ENCODE peak calls at places on chromosomes 1 and 21, in eight cellular contexts. A, Z, M, U, W, O, K and R are unnamed samples. For H3K4me1, the result is how much of the 10 kb centered on the place peaks cover.

GRCh38 chr21:28605138-28605537 is 387.5 kb downstream of the LTN1 start:
- DNase-seq in W (no peak), U (no peak), A (no peak), M (no peak), K (no peak), O (no peak), Z (no peak), R (no peak)

GRCh38 chr1:9815150-9815549 is 8.6 kb downstream of the CLSTN1 start:
- DNase-seq in U (no peak), O (no peak), M (no peak), Z (no peak), A (no peak), W (no peak), K (no peak), R (no peak)

GRCh38 chr1:79259390-79260336 is 253.1 kb upstream of the ADGRL4 start:
- DNase-seq in M (no peak), U (no peak), Z (no peak), A (no peak), O (no peak), W (no peak), K (no peak), R (no peak)

GRCh38 chr1:157925419-157926166 is 67.9 kb upstream of the KIRREL1 start:
- DNase-seq in W (peak), K (no peak), Z (no peak), U (peak), A (no peak), M (no peak), O (no peak), R (no peak)

GRCh38 chr1:26787381-26787705 is 407 bp upstream of the PIGV start:
- DNase-seq in U (no peak), A (no peak), Z (peak), O (no peak), K (no peak), W (no peak), M (peak), R (no peak)

GRCh38 chr1:49225464-49225863 is 448.8 kb upstream of the BEND5 start:
- DNase-seq in W (no peak), A (no peak), U (no peak), Z (peak), K (no peak), M (no peak), O (no peak), R (no peak)

GRCh38 chr1:55635856-55636255 is 420.7 kb upstream of the USP24 start:
- DNase-seq in A (no peak), K (no peak), U (no peak), O (no peak), M (no peak), Z (no peak), W (no peak), R (no peak)

GRCh38 chr1:1213153-1213918 is 617 bp downstream of the TNFRSF4 start:
- DNase-seq in K (peak), M (peak), Z (no peak), O (no peak), W (no peak), A (peak), U (peak), R (no peak)

GRCh38 chr1:232789660-232790059 is 15.6 kb upstream of the MAP10 start:
- DNase-seq in W (no peak), Z (no peak), O (no peak), A (no peak), K (no peak), M (no peak), U (no peak), R (no peak)

GRCh38 chr1:28740118-28740517 is 3.4 kb downstream of the YTHDF2 start:
- DNase-seq in Z (no peak), W (no peak), A (no peak), M (no peak), K (no peak), O (no peak), U (no peak), R (no peak)

GRCh38 chr1:88678405-88678804 is 5.7 kb upstream of the PKN2 start:
- DNase-seq in W (peak), M (no peak), O (no peak), A (no peak), U (no peak), K (no peak), Z (no peak), R (no peak)

GRCh38 chr1:233490488-233490887 is 123.4 kb upstream of the KCNK1 start:
- DNase-seq in K (no peak), A (no peak), O (no peak), U (no peak), W (no peak), M (no peak), Z (peak), R (no peak)

GRCh38 chr1:17909634-17910033 is 154.5 kb downstream of the ACTL8 start:
- DNase-seq in U (no peak), W (peak), A (peak), K (no peak), Z (peak), O (peak), M (no peak), R (no peak)

GRCh38 chr1:165056914-165057313 is 299.6 kb downstream of the LMX1A start:
- DNase-seq in M (no peak), O (no peak), W (no peak), Z (no peak), K (no peak), A (no peak), U (no peak), R (no peak)

GRCh38 chr21:38997051-38997450 is 186.2 kb downstream of the PSMG1 start:
- DNase-seq in A (no peak), W (no peak), M (no peak), Z (no peak), K (no peak), O (no peak), U (no peak), R (no peak)

GRCh38 chr1:100860397-100860991 is 34.1 kb downstream of the EXTL2 start:
- DNase-seq in M (no peak), K (no peak), U (no peak), A (no peak), O (no peak), W (no peak), Z (no peak), R (no peak)

GRCh38 chr1:226763741-226764264 is 24.7 kb upstream of the ITPKB start:
- DNase-seq in Z (no peak), U (no peak), K (no peak), M (peak), O (peak), A (no peak), W (no peak), R (peak)

GRCh38 chr21:37153935-37154350 is 80.9 kb downstream of the TTC3 start:
- DNase-seq in Z (peak), A (no peak), W (no peak), U (no peak), M (no peak), K (no peak), O (no peak), R (no peak)

GRCh38 chr1:214523124-214523824 is 28.1 kb downstream of the PTPN14 start:
- DNase-seq in U (no peak), Z (no peak), M (no peak), A (no peak), K (no peak), O (no peak), W (no peak), R (no peak)

GRCh38 chr1:210232524-210233215 is at the start of gene SERTAD4:
- DNase-seq in W (no peak), U (peak), M (no peak), A (no peak), K (peak), Z (peak), O (peak), R (no peak)

GRCh38 chr1:18955116-18955441 is 1.4 kb downstream of the IFFO2 start:
- DNase-seq in M (no peak), W (no peak), U (no peak), K (no peak), A (no peak), Z (no peak), O (no peak), R (no peak)
- H3K4me1 ChIP-seq in M (half or more), W (under half), U (half or more), K (half or more), A (half or more), Z (half or more), O (under half), R (under half)

GRCh38 chr1:21754583-21754982 is 28.4 kb downstream of the USP48 start:
- DNase-seq in K (no peak), M (no peak), W (no peak), O (no peak), U (no peak), A (no peak), Z (no peak), R (no peak)
- TF ChIP-seq CTCF in K (no peak), M (no peak), W (no peak), O (no peak), U (no peak), A (no peak), Z (no peak), R (no peak)

DNA sequence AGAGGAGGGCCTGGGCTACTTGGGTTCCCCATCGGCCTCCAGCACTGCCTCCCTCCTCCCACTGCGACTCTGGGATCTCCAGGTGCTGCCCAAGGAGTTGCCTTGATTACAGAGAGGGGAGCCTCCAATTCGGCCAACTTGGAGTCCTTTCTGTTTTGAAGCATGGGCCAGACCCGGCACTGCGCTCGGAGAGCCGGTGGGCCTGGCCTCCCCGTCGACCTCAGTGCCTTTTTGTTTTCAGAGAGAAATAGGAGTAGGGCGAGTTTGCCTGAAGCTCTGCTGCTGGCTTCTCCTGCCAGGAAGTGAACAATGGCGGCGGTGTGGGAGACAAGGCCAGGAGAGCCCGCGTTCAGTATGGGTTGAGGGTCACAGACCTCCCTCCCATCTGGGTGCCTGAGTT is 24.4 kb downstream of the EIF2D start:
- DNase-seq in W (no peak), M (no peak), U (no peak), K (no peak), Z (no peak), O (no peak), A (no peak), R (no peak)
- H3K27ac ChIP-seq in W (no peak), M (no peak), U (peak), K (no peak), Z (no peak), O (no peak), A (peak), R (peak)

GRCh38 chr1:154952664-154953063 is 3.2 kb downstream of the PBXIP1 start:
- DNase-seq in W (no peak), M (no peak), U (no peak), Z (no peak), K (no peak), A (no peak), O (no peak), R (no peak)

GRCh38 chr1:154954541-154954940 is 1.4 kb downstream of the PBXIP1 start:
- DNase-seq in W (no peak), U (no peak), M (no peak), Z (no peak), A (no peak), O (no peak), K (no peak), R (no peak)

GRCh38 chr1:154955039-154955717 is 721 bp downstream of the PBXIP1 start:
- DNase-seq in A (peak), K (no peak), U (no peak), Z (peak), W (peak), M (peak), O (peak), R (no peak)

GRCh38 chr1:154951901-154952657 is 3.8 kb downstream of the PBXIP1 start:
- DNase-seq in M (peak), U (no peak), A (peak), W (no peak), Z (no peak), O (no peak), K (no peak), R (no peak)

GRCh38 chr1:154953611-154954038 is 2.3 kb downstream of the PBXIP1 start:
- DNase-seq in U (no peak), W (no peak), O (no peak), M (no peak), Z (no peak), A (peak), K (no peak), R (no peak)
- H3K4me1 ChIP-seq in U (half or more), W (under half), O (under half), M (half or more), Z (under half), A (half or more), K (half or more), R (under half)

DNA sequence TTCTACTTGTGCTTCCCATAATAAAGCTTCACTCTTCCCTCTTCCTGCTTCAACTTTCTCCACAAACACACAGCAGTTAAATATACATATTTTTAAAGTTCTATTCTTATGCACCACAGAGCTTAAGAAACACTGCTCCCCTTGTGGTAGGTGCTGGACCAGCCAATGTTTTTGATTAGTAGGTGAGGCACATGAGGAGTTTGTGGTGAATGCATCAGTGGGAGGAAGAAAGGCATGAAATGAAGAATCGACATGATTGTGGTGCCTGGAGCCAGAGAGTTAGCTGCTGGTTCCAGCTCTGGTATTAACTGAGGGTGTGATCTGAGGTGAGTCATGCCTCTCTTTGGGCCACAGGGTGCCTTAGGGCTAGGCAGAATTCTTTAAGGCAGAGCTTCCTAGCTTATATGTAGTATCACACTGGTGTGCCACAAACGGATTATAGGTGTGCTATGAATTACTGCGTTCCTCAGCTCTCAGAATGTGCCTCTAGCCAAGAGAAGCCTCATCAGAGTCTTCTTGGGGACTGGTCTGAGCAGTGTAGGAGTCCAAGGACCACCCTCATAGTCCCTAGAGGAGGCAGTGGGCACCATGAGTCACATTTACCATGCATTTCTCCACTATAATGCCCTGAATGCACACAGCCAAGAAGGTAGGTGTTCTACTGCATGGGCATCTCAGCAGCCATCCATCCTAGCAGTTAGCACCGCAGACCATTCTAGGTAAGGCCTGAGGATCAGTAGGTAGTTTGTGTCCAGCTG is 97.4 kb upstream of the SGIP1 start:
- DNase-seq in Z (no peak), A (no peak), W (no peak), O (no peak), U (no peak), K (no peak), M (peak), R (no peak)
- TF ChIP-seq CTCF in Z (no peak), A (no peak), W (no peak), O (peak), U (no peak), K (peak), M (peak), R (peak)

DNA sequence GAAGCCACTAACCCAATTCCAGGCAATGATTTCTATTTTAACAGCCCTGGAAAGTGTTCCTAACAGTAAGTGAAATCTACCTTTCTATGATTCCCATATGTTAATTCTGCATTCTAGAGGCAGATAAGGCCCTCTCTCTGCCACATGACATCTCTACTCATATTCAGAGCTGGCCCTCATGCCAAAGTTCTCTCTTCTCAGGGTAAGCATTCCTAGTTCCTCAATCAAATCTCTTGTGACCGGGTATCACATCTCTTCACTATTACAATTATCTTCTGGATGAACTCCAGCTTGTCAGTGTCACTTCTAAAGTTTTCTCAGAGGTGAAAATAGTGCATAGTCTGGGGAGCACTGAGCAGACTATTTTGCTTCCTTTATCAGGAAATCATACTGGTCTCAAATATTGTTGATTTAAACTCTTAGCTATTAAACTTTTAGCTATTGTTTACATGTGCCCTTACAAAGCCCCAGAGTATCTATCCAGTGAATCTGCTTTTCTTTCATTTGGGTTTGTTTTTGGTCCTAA is 66.4 kb upstream of the TNFSF18 start:
- DNase-seq in O (no peak), K (no peak), U (no peak), A (no peak), Z (no peak), W (no peak), M (no peak), R (no peak)
- H3K27ac ChIP-seq in O (no peak), K (no peak), U (no peak), A (no peak), Z (no peak), W (no peak), M (no peak), R (no peak)

DNA sequence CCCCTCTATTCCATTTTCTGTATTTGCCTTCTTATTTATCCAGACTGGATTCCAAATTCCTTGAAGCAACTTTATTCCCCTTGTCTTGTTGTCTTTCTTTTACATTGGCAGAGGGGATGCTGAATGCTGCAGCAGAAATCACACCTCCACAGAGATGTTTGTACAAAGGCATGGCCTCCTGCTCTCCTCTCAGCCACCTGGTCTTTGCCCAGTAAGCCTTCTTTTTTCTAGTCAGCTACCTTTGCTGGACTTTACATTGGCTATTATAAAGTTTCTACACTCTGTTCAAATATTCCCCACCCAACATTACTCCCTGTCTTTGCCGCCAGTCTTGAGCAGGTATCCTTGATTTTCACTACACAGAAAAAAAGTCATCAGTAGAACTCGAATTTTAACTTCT is 75.1 kb downstream of the LAMC1 start:
- DNase-seq in U (no peak), K (no peak), Z (no peak), A (no peak), O (no peak), M (no peak), W (no peak), R (no peak)
- H3K4me1 ChIP-seq in U (under half), K (half or more), Z (under half), A (under half), O (under half), M (under half), W (under half), R (under half)

GRCh38 chr1:175744833-175745232 is 1.4 kb upstream of the TNR start:
- DNase-seq in M (no peak), W (no peak), O (no peak), K (no peak), Z (no peak), A (no peak), U (no peak), R (no peak)
- TF ChIP-seq CTCF in M (no peak), W (peak), O (peak), K (no peak), Z (peak), A (no peak), U (no peak), R (peak)